ENCODE peak calls at places on chromosomes 12 and 14, in nine cellular contexts. C, F, K, I, S, L, N, Z and G are unnamed samples.

GRCh38 chr12:45959728-45960127 is 30.6 kb downstream of the SCAF11 start:
- DNase-seq in Z (no peak), I (no peak), K (no peak), L (no peak), N (no peak), C (no peak), F (no peak), S (no peak), G (no peak)

GRCh38 chr12:129063600-129063999 is 210.3 kb downstream of the GLT1D1 start:
- DNase-seq in I (no peak), L (no peak), S (no peak), N (no peak), F (no peak), Z (no peak), C (no peak), K (no peak), G (no peak)

GRCh38 chr12:24760162-24760561 is 188.7 kb downstream of the BCAT1 start:
- DNase-seq in F (no peak), K (no peak), S (no peak), N (no peak), Z (no peak), I (no peak), L (no peak), C (no peak), G (no peak)

GRCh38 chr12:2977776-2978175 is 18.6 kb downstream of the TEAD4 start:
- DNase-seq in F (no peak), L (no peak), I (no peak), C (no peak), S (no peak), K (no peak), N (no peak), Z (no peak), G (peak; percentile 18)

GRCh38 chr12:15540469-15540872 is 218.2 kb downstream of the PTPRO start:
- DNase-seq in I (no peak), K (no peak), F (no peak), N (no peak), C (no peak), Z (peak; percentile 82), S (no peak), L (no peak), G (no peak)

GRCh38 chr14:74973003-74973614 is 17.7 kb upstream of the PGF start:
- DNase-seq in L (no peak), C (no peak), K (peak; percentile 71), Z (peak; percentile 57), S (peak; percentile 73), I (peak; percentile 75), F (peak; percentile 78), N (no peak), G (no peak)

GRCh38 chr14:23492618-23493272 is 23.2 kb downstream of the NGDN start:
- DNase-seq in F (no peak), L (no peak), Z (no peak), K (no peak), N (no peak), S (no peak), C (no peak), I (no peak), G (no peak)

GRCh38 chr14:52844262-52845060 is 53.1 kb upstream of the GNPNAT1 start:
- DNase-seq in F (no peak), K (no peak), Z (no peak), C (no peak), S (no peak), L (no peak), N (no peak), I (no peak), G (no peak)

GRCh38 chr12:42584539-42585174 is 4.9 kb downstream of the PRICKLE1 start:
- DNase-seq in I (no peak), Z (peak; percentile 47), L (no peak), N (no peak), C (no peak), K (no peak), F (no peak), S (no peak), G (no peak)

GRCh38 chr12:71636704-71637115 is 26.9 kb downstream of the ZFC3H1 start:
- DNase-seq in K (no peak), S (no peak), N (peak; percentile 85), C (peak; percentile 88), F (no peak), L (peak; percentile 36), I (no peak), Z (peak; percentile 62), G (no peak)

GRCh38 chr12:103505371-103506236 is 9.8 kb upstream of the C12orf42 start:
- DNase-seq in C (no peak), S (no peak), Z (peak; percentile 3), N (no peak), L (no peak), F (no peak), K (no peak), I (no peak), G (no peak)

GRCh38 chr12:24557738-24558137 is 391.2 kb downstream of the BCAT1 start:
- DNase-seq in K (no peak), I (no peak), C (no peak), F (no peak), L (no peak), S (no peak), Z (no peak), N (no peak), G (no peak)

GRCh38 chr14:73815849-73816816 is 35.5 kb upstream of the PTGR2 start:
- DNase-seq in K (no peak), Z (peak; percentile 67), S (no peak), F (no peak), I (no peak), C (no peak), N (no peak), L (no peak), G (no peak)

GRCh38 chr14:92600318-92601053 is 86.9 kb downstream of the RIN3 start:
- DNase-seq in Z (peak; percentile 78), L (peak; percentile 66), I (no peak), F (no peak), K (no peak), C (no peak), N (no peak), S (no peak), G (no peak)

GRCh38 chr14:98018626-98019025 is 1221.4 kb downstream of the VRK1 start:
- DNase-seq in Z (no peak), L (no peak), I (no peak), F (no peak), N (no peak), S (no peak), K (no peak), C (no peak), G (no peak)

GRCh38 chr12:91387461-91388134 is 205.0 kb upstream of the DCN start:
- DNase-seq in S (no peak), N (peak; percentile 51), Z (no peak), C (no peak), I (no peak), K (no peak), F (no peak), L (no peak), G (no peak)
- H3K27ac ChIP-seq in S (no peak overlapping the region), N (no peak overlapping the region), Z (no peak overlapping the region), C (no peak overlapping the region), I (no peak overlapping the region), K (no peak overlapping the region), F (peak overlapping the region; percentile 60), L (no peak overlapping the region), G (no peak overlapping the region)

GRCh38 chr14:103161054-103161397 is 37.8 kb downstream of the TNFAIP2 start:
- DNase-seq in F (no peak), S (no peak), K (no peak), N (no peak), L (no peak), Z (peak; percentile 12), I (no peak), C (no peak), G (no peak)
- H3K9me3 ChIP-seq in F (no peaks in the 10 kb centered on the region), S (no peaks in the 10 kb centered on the region), K (no peaks in the 10 kb centered on the region), N (no peaks in the 10 kb centered on the region), L (no peaks in the 10 kb centered on the region), Z (no peaks in the 10 kb centered on the region), I (no peaks in the 10 kb centered on the region), C (no peaks in the 10 kb centered on the region), G (no peaks in the 10 kb centered on the region)

DNA sequence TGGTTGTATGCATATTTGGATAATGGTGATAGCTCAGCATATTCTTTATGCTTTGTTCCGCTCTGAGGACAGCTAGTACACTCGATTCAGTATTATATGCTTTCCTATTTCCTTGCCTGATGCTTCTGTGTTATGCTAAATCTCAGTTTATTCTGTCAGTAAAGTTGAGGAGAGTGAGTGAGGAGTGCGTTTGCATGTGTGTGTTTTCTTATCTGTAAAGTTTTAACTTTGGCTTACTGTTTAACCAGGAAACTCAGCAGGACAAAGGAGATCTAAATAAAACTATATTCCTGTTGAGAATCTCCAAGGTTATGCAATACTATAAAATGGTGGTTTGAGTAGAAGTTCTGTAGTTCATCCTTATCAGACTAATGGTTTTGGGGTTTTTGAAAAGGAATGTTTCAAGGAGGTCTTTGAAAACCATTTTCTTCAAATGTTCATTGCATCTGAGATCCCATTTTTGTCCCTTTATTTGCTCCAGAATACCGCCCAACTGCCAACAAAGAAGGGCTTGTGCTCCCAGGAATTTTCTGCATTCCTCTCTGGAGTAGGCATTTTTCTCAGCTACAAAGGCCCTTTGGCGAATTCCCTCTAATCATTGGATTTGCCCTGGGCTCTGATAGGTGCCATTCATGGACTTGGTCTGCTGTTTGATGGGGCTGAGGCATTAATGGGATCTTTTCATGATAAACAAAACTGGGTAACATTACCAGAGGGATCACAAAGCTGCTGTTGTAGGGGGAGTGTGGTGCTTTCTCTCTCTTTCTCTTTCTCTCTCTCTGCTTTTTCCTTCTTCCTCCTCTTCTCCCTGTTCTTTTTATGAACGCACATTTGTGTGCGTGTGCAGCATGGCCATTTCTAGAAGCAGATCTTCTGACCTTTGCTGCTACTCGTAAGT is 71.7 kb downstream of the HMGA2 start:
- DNase-seq in L (no peak), C (no peak), K (no peak), S (no peak), N (no peak), Z (peak; percentile 69), I (no peak), F (no peak), G (no peak)
- H3K27ac ChIP-seq in L (peak overlapping the region; percentile 84), C (no peak overlapping the region), K (no peak overlapping the region), S (no peak overlapping the region), N (peak overlapping the region; percentile 4), Z (no peak overlapping the region), I (no peak overlapping the region), F (no peak overlapping the region), G (no peak overlapping the region)

DNA sequence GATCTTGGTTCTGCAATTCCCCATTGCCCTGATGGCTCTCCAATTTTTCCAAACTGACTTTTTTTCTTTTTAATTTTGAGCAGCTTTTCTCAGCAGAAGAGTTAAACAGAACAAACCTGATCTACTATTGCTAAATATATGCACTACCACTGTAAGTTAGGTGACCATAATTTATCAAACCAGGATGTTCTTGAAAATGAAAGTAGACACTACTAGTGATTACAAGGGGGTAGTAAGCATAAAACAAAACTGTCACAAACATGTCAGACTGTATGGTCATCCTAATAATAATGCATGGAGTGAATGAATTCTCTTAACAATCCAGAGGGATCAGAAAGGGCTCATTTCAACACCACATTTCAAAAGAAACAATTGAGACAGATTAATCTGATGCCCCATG is 183.0 kb upstream of the FOXN3 start:
- DNase-seq in Z (no peak), F (no peak), S (no peak), C (no peak), L (no peak), I (no peak), K (no peak), N (no peak), G (no peak)
- H3K9me3 ChIP-seq in Z (no peaks in the 10 kb centered on the region), F (peaks cover 37% of the 10 kb centered on the region), S (peaks cover 27% of the 10 kb centered on the region), C (peaks cover 23% of the 10 kb centered on the region), L (peaks cover 42% of the 10 kb centered on the region), I (no peaks in the 10 kb centered on the region), K (peaks cover 17% of the 10 kb centered on the region), N (peaks cover 4% of the 10 kb centered on the region), G (peaks cover 10% of the 10 kb centered on the region)

DNA sequence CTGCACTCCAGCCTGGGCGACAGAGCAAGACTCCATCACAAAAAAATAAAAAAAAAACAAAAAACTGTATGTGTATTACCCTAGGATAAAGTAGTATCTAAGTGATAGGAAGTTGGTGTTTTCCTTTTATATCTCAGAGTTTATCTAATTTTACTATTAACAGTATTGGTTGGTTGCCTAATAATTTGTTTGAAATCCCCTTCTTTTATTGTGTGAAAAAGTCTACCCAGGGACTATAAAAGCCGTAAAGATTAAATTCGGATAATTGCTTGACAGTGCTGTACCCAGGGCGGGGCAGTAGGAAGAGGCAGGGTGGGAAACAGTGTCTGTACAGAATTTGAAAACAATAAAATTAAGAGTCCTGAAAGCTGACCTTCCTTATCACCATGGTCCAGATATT is 78.4 kb downstream of the RASSF8 start:
- DNase-seq in N (no peak), K (no peak), F (no peak), C (no peak), Z (no peak), I (no peak), S (no peak), L (no peak), G (no peak)
- H3K27ac ChIP-seq in N (peak overlapping the region; percentile 24), K (no peak overlapping the region), F (no peak overlapping the region), C (no peak overlapping the region), Z (no peak overlapping the region), I (no peak overlapping the region), S (no peak overlapping the region), L (no peak overlapping the region), G (no peak overlapping the region)